ENCODE peak calls at places on chromosomes 16 and 17, in five cellular contexts. X, G, J, M and Q are unnamed samples.

GRCh38 chr17:50946223-50946890 is 80.2 kb upstream of the TOB1 start:
- DNase-seq in J (no peak), M (no peak), X (no peak), G (no peak), Q (no peak)

GRCh38 chr17:73099504-73099903 is 7.0 kb upstream of the SLC39A11 start:
- DNase-seq in G (no peak), J (no peak), M (no peak), X (peak), Q (no peak)

GRCh38 chr16:84514874-84515835 is 10.7 kb upstream of the MEAK7 start:
- DNase-seq in M (no peak), X (no peak), J (peak), G (no peak), Q (peak)

GRCh38 chr16:972316-973002 is 1.7 kb upstream of the LMF1 start:
- DNase-seq in M (no peak), X (no peak), J (no peak), G (no peak), Q (no peak)

GRCh38 chr17:8747731-8748130 is 3.1 kb upstream of the CCDC42 start:
- DNase-seq in M (no peak), X (no peak), G (no peak), J (no peak), Q (no peak)

GRCh38 chr17:12296120-12296727 is 275.5 kb downstream of the MAP2K4 start:
- DNase-seq in M (no peak), J (no peak), G (no peak), X (no peak), Q (no peak)

GRCh38 chr17:50102164-50102991 is 7.2 kb downstream of the PDK2 start:
- DNase-seq in G (no peak), M (peak), X (no peak), J (no peak), Q (no peak)

GRCh38 chr17:77306048-77306789 is 165.4 kb downstream of the SEC14L1 start:
- DNase-seq in J (no peak), M (no peak), G (no peak), X (no peak), Q (no peak)

GRCh38 chr16:71214771-71215381 is 15.6 kb downstream of the HYDIN start:
- DNase-seq in X (peak), G (no peak), M (no peak), J (no peak), Q (no peak)

GRCh38 chr17:14196337-14196997 is 40.2 kb downstream of the CDRT15 start:
- DNase-seq in J (no peak), M (no peak), G (no peak), X (no peak), Q (no peak)

GRCh38 chr17:13735861-13736260 is 134.1 kb upstream of the HS3ST3A1 start:
- DNase-seq in X (no peak), G (no peak), J (no peak), M (no peak), Q (no peak)

GRCh38 chr17:32136856-32137255 is 5.4 kb upstream of the RHOT1 start:
- DNase-seq in X (no peak), G (no peak), J (no peak), M (no peak), Q (no peak)
- TF ChIP-seq CTCF in X (no peak), G (no peak), J (no peak), M (no peak), Q (no peak)

GRCh38 chr16:55513616-55514015 is 4.7 kb downstream of the LPCAT2 start:
- DNase-seq in G (no peak), M (no peak), X (no peak), J (no peak), Q (no peak)
- TF ChIP-seq CTCF in G (no peak), M (no peak), X (peak), J (no peak), Q (no peak)

GRCh38 chr16:79863128-79864031 is 262.8 kb upstream of the MAF start:
- DNase-seq in X (no peak), M (no peak), G (no peak), J (no peak), Q (no peak)
- TF ChIP-seq CTCF in X (no peak), M (no peak), G (no peak), J (no peak), Q (no peak)

GRCh38 chr17:19338031-19338990 is 24.2 kb downstream of the B9D1 start:
- DNase-seq in G (no peak), J (peak), M (peak), X (peak), Q (peak)

GRCh38 chr17:19335951-19336631 is 26.4 kb downstream of the B9D1 start:
- DNase-seq in M (no peak), G (no peak), J (no peak), X (no peak), Q (no peak)

GRCh38 chr17:19339341-19339815 is 23.1 kb downstream of the B9D1 start:
- DNase-seq in J (no peak), G (no peak), M (no peak), X (peak), Q (peak)

GRCh38 chr17:19337712-19338023 is 24.9 kb downstream of the B9D1 start:
- DNase-seq in J (no peak), G (no peak), X (no peak), M (no peak), Q (no peak)

DNA sequence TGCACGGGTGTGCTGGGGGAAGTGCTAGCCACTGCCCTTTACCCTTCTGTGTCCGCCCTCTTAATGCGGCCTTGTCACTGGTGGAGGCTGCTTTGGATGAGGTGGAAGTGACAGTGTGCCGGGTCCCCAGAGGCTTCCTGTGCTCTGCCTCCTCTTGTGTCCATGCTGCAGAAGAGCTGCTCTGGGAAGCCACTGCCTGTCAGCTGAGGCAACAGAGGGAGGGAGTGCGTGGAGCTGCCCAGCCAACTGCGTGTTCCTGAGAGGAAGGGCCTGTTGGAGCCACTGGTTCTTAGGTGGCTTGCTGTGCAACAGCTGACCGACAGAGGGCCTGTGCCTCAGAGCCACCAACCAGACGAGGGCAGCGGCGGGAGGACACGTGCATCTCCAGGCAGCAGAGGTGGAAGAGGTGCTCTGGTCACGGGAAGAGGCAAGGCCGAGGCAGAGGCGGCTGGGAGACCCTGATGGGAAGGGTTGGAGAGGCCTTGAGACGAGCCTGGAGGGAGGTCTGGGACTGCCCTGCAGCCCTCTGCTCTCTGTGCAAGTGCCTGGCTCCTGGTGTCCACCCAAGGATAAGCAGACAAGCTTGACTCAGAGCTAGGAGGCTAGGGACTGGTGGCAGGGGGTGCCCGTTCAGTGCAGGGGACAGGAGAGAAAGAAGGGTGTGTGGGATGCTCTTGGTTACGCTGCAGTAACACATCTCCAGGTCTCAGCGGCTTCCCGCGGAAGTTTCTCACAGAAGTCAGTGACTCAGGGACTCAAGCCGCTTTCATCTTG is 25.4 kb downstream of the B9D1 start:
- DNase-seq in X (no peak), J (no peak), G (no peak), M (no peak), Q (no peak)
- TF ChIP-seq CTCF in X (peak), J (no peak), G (peak), M (peak), Q (no peak)

GRCh38 chr17:19363460-19364035 is 1.0 kb upstream of the B9D1 start:
- DNase-seq in G (no peak), M (no peak), X (no peak), J (no peak), Q (peak)

GRCh38 chr17:19362293-19363113 is at the start of gene B9D1:
- DNase-seq in G (no peak), M (peak), J (peak), X (peak), Q (peak)

GRCh38 chr17:19361975-19362292 is 589 bp downstream of the B9D1 start:
- DNase-seq in M (no peak), J (no peak), G (no peak), X (no peak), Q (peak)

GRCh38 chr17:19361326-19361725 is 1.2 kb downstream of the B9D1 start:
- DNase-seq in G (no peak), M (no peak), J (no peak), X (no peak), Q (peak)

DNA sequence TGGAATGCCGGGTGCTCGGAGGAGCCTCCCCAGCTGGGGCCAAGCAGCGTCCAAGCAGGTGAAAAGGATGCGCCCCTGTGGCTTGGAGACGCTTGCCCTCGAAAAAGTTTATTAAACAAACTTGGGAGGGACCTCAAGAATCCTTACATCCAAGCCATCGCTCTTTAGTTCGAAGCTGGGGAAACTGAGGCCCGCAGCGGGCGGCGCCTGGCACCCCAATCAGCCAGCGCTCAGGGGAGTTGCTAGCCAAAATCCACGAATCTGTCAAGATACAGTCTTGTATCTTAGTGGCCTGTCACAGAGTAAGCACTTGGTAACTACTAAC is 553 bp upstream of the B9D1 start:
- DNase-seq in M (no peak), G (no peak), J (no peak), X (no peak), Q (no peak)
- TF ChIP-seq CTCF in M (no peak), G (no peak), J (peak), X (no peak), Q (peak)

GRCh38 chr16:66924527-66925321 is 611 bp downstream of the RRAD start:
- DNase-seq in J (peak), X (no peak), G (no peak), M (peak), Q (no peak)
- TF ChIP-seq CTCF in J (no peak), X (no peak), G (peak), M (peak), Q (peak)

GRCh38 chr17:59101178-59101577 is 5.5 kb downstream of the TRIM37 start:
- DNase-seq in X (no peak), J (no peak), G (no peak), M (no peak), Q (no peak)

GRCh38 chr17:59107306-59107670 is 608 bp upstream of the TRIM37 start:
- DNase-seq in X (no peak), G (no peak), M (no peak), J (no peak), Q (no peak)

GRCh38 chr17:59108400-59109102 is 1.9 kb upstream of the TRIM37 start:
- DNase-seq in M (no peak), J (no peak), G (no peak), X (no peak), Q (no peak)

GRCh38 chr17:59106463-59107305 is at the start of gene TRIM37:
- DNase-seq in M (peak), G (peak), J (peak), X (peak), Q (peak)

DNA sequence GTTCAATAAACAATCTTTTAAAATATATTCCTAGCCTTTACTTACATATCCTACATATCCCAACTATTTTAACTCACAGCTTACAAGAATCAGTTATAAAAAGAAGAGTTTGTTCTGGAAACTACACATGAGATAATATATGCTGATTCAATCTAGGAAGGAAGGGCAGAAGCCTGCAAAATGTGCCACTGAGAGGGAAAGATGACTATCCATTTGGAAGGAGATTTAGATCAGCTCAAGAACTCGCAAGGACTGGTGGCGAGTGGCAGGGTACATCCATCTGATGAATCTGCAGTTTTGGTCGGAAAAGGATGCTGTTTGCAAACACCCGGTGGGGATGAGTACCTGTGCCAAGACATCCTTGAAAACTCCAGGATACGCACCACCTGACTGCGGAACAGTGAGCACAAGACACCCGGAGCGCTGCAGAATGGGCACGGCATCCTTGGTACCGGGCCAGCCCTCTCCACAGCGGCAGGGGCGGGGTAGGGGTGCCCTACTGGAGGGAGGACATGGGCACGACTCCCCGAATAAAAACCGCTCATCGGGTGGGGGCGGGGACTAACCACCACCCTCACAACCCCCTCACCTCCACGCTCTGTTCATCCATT is 723 bp downstream of the TRIM37 start:
- DNase-seq in J (peak), M (peak), G (no peak), X (peak), Q (peak)
- TF ChIP-seq CTCF in J (no peak), M (no peak), G (no peak), X (no peak), Q (no peak)